ENCODE peak calls at places on chromosome 16, in five cellular contexts. J is lung, B is body of pancreas, F is fibroblast of lung, N is upper lobe of left lung. X is an unnamed sample.

GRCh38 chr16:57187508-57187854 is 1.4 kb downstream of the RSPRY1 start:
- DNase-seq in B (peak), F (no peak), N (no peak), J (no peak), X (no peak)

GRCh38 chr16:15811778-15812750 is 44.8 kb downstream of the MYH11 start:
- DNase-seq in N (peak), F (peak), B (peak), J (no peak), X (no peak)

GRCh38 chr16:31874354-31875111 is 926 bp downstream of the ZNF267 start:
- DNase-seq in F (peak), J (no peak), B (peak), N (peak), X (no peak)

GRCh38 chr16:58105619-58106018 is 23.6 kb downstream of the CFAP20 start:
- DNase-seq in B (no peak), J (no peak), F (no peak), N (no peak), X (no peak)

GRCh38 chr16:68754117-68754792 is 17.2 kb downstream of the CDH1 start:
- DNase-seq in N (no peak), B (no peak), F (no peak), J (no peak), X (no peak)

GRCh38 chr16:53043986-53044571 is 8.6 kb downstream of the CHD9NB start:
- DNase-seq in B (peak), J (no peak), F (no peak), N (no peak), X (no peak)

GRCh38 chr16:22816475-22816874 is 2.5 kb downstream of the HS3ST2 start:
- DNase-seq in J (no peak), F (no peak), N (no peak), B (no peak), X (no peak)

GRCh38 chr16:10297341-10298006 is 88.4 kb upstream of the ATF7IP2 start:
- DNase-seq in F (no peak), B (no peak), N (no peak), J (no peak), X (no peak)

GRCh38 chr16:62014534-62014933 is 21.7 kb downstream of the CDH8 start:
- DNase-seq in N (no peak), J (no peak), F (no peak), B (no peak), X (no peak)

GRCh38 chr16:3182608-3183444 is 5.2 kb upstream of the OR1F1 start:
- DNase-seq in F (peak), J (no peak), B (peak), N (peak), X (no peak)

GRCh38 chr16:54283735-54284318 is 2.8 kb downstream of the IRX3 start:
- DNase-seq in N (no peak), F (no peak), J (no peak), B (no peak), X (no peak)

GRCh38 chr16:54282923-54283734 is 3.5 kb downstream of the IRX3 start:
- DNase-seq in J (no peak), N (no peak), F (no peak), B (no peak), X (no peak)

GRCh38 chr16:54280751-54281150 is 5.8 kb downstream of the IRX3 start:
- DNase-seq in N (no peak), F (peak), J (no peak), B (no peak), X (no peak)

GRCh38 chr16:54282202-54282922 is 4.2 kb downstream of the IRX3 start:
- DNase-seq in N (peak), J (peak), B (peak), F (peak), X (no peak)

GRCh38 chr16:54281535-54282201 is 4.9 kb downstream of the IRX3 start:
- DNase-seq in B (no peak), N (peak), J (no peak), F (no peak), X (no peak)
- H3K4me3 ChIP-seq in B (no peak), N (peak), J (no peak), F (no peak), X (no peak)

DNA sequence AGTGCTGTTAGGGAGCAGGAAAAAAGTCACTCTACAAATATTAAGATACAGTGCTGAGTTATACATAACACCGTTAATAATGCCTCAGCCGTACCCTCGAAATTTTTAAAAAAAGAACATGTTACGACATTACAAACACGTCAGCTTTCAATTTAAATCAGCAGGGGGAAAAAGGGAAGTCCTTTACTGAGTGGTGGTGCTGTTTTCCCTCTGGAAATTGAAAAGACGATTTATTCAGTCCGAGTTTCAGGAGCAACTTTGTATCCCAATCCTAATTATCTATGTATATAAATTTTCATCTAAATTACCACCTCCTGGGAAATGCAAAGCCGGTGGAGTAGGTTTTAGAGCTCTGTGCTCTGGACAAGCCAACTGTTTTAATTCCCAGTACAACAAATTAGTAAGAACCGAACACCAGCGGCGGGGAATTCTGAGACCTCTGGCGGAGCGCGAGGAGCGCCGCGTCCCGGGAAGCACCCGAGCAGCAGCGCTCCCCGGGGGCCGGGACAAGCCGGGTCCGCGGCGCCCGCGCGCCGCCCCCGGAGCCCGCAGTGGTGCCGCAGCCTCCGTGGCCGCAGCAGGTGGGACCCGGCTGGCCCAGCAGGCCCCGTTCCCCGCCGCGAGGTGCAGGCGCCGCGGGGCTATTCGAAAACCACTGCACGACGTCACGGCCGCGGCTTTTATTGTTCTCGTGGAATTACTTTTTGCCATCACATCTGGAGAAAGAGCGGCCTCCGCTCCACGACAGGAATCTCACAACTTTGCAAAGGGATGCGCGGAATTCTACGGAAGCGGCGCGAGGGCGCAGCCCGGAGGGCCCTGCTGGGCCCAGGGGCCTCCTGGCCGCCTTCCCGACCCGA is 1.0 kb downstream of the NETO2 start:
- DNase-seq in F (peak), N (peak), J (no peak), B (peak), X (no peak)
- H3K27ac ChIP-seq in F (peak), N (peak), J (peak), B (no peak), X (peak)

GRCh38 chr16:275786-276232 is at the start of gene RGS11:
- DNase-seq in B (no peak), N (no peak), F (no peak), J (no peak), X (no peak)

GRCh38 chr16:272633-273546 is 2.9 kb downstream of the RGS11 start:
- DNase-seq in B (no peak), F (no peak), J (no peak), N (no peak), X (no peak)

GRCh38 chr16:273547-274421 is 2.0 kb downstream of the RGS11 start:
- DNase-seq in N (no peak), J (no peak), F (no peak), B (peak), X (no peak)

GRCh38 chr16:276360-277077 is 775 bp upstream of the RGS11 start:
- DNase-seq in B (peak), N (no peak), J (no peak), F (no peak), X (no peak)

DNA sequence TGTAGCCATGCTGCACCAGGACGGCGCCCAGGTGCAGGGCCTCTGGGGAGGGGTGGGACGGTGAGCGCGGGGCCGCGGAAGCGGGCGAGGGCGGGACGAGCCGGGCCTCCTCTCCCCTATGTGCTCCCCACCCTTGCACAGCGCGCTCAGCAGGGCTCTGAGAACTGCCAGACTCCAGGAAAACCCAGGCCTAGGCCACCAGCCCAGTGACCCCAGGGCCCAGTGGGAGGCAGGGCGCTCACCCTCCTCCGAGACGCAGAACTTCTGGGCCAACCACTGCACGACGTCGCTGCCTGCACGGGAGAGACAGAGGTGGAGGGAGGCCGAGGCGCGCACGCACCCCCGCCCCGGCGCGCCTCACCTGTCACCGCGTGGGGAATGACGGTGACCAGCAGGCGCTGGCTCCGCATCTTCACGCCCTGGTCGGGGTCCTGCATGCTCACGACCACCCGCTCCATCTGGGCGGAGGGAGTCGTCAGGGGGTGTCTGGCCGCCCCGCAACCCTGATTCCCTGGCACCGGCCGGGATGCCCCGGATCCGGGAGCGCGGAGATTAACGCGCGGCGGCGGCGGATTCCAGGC is 613 bp downstream of the RGS11 start:
- DNase-seq in F (no peak), B (peak), N (no peak), J (no peak), X (no peak)
- H3K4me3 ChIP-seq in F (peak), B (no peak), N (peak), J (peak), X (peak)

GRCh38 chr16:67432491-67432890 is 1.6 kb downstream of the HSD11B2 start:
- DNase-seq in F (no peak), B (no peak), N (no peak), J (no peak), X (no peak)

GRCh38 chr16:67430504-67431076 is 331 bp upstream of the HSD11B2 start:
- DNase-seq in F (no peak), J (no peak), B (no peak), N (no peak), X (no peak)

GRCh38 chr16:67429799-67430503 is 970 bp upstream of the HSD11B2 start:
- DNase-seq in B (no peak), N (no peak), F (no peak), J (no peak), X (no peak)

GRCh38 chr16:67431805-67432476 is 1.0 kb downstream of the HSD11B2 start:
- DNase-seq in J (no peak), N (no peak), F (no peak), B (no peak), X (no peak)

GRCh38 chr16:67431077-67431804 is at the start of gene HSD11B2:
- DNase-seq in F (peak), N (peak), B (peak), J (peak), X (no peak)
- H3K27ac ChIP-seq in F (no peak), N (peak), B (peak), J (no peak), X (peak)